ENCODE peak calls at places on chromosomes 13 and 19, in six cellular contexts. L is cardiac muscle cell; J is germinal center; F is fibroblast of lung; C is activated gamma-delta T cell treated with anti-CD3 and anti-CD28 coated beads, Interleukin-2, amount 50 U/mL, for 16 hours; Y is activated T-helper 1 cell treated with Interleukin-2 at 50 U/mL for 16 hours. S is an unnamed sample.

GRCh38 chr19:47598407-47599349 is 10.3 kb upstream of the BICRA start:
- DNase-seq in L (peak; percentile 97), J (no peak), F (peak; percentile 96), C (no peak), Y (no peak), S (peak; percentile 70)

GRCh38 chr13:51894239-51894638 is 32.5 kb downstream of the CCDC70 start:
- DNase-seq in L (no peak), J (no peak), F (no peak), C (no peak), Y (no peak), S (no peak)

GRCh38 chr13:69292789-69293425 is 814.7 kb upstream of the ATXN8OS start:
- DNase-seq in L (no peak), J (no peak), F (no peak), C (no peak), Y (no peak), S (no peak)

GRCh38 chr19:18391509-18392075 is 5.6 kb downstream of the GDF15 start:
- DNase-seq in L (no peak), J (no peak), F (no peak), C (no peak), Y (no peak), S (no peak)

GRCh38 chr19:5020368-5020767 is 51.5 kb downstream of the KDM4B start:
- DNase-seq in L (no peak), J (no peak), F (no peak), C (no peak), Y (no peak), S (no peak)

GRCh38 chr13:25214371-25215252 is 42.5 kb upstream of the AMER2 start:
- DNase-seq in L (peak; percentile 40), J (no peak), F (peak; percentile 19), C (no peak), Y (no peak), S (no peak)

GRCh38 chr13:75345191-75345590 is 136.8 kb downstream of the TBC1D4 start:
- DNase-seq in L (peak; percentile 18), J (no peak), F (no peak), C (no peak), Y (no peak), S (no peak)

GRCh38 chr19:644789-645188 is 5.1 kb downstream of the FGF22 start:
- DNase-seq in L (no peak), J (no peak), F (no peak), C (no peak), Y (no peak), S (no peak)

GRCh38 chr13:27293051-27293691 is 22.5 kb downstream of the RASL11A start:
- DNase-seq in L (no peak), J (peak; percentile 68), F (no peak), C (no peak), Y (no peak), S (no peak)

GRCh38 chr19:49489601-49490167 is 2.3 kb downstream of the RPL13A start:
- DNase-seq in L (no peak), J (no peak), F (no peak), C (no peak), Y (no peak), S (no peak)

GRCh38 chr13:39415003-39415402 is 188.0 kb downstream of the LHFPL6 start:
- DNase-seq in L (peak; percentile 96), J (no peak), F (peak; percentile 72), C (no peak), Y (no peak), S (no peak)

GRCh38 chr19:1449467-1450442 is at the start of gene APC2:
- DNase-seq in L (no peak), J (peak; percentile 80), F (peak; percentile 26), C (no peak), Y (no peak), S (peak; percentile 89)

GRCh38 chr13:42211704-42212103 is 60.2 kb upstream of the AKAP11 start:
- DNase-seq in L (no peak), J (no peak), F (peak; percentile 12), C (no peak), Y (no peak), S (no peak)

GRCh38 chr13:72891423-72891822 is 109.5 kb downstream of the PIBF1 start:
- DNase-seq in L (no peak), J (no peak), F (no peak), C (no peak), Y (no peak), S (no peak)

GRCh38 chr19:17504456-17504855 is 7.0 kb upstream of the PGLS start:
- DNase-seq in L (no peak), J (no peak), F (no peak), C (no peak), Y (no peak), S (no peak)

GRCh38 chr19:30648321-30648720 is 276.1 kb downstream of the ZNF536 start:
- DNase-seq in L (no peak), J (no peak), F (no peak), C (no peak), Y (no peak), S (no peak)

GRCh38 chr13:108645376-108645775 is 16.0 kb downstream of the MYO16 start:
- DNase-seq in L (no peak), J (no peak), F (no peak), C (no peak), Y (no peak), S (no peak)

GRCh38 chr19:16771618-16772017 is 52.0 kb downstream of the NWD1 start:
- DNase-seq in L (peak; percentile 87), J (peak; percentile 78), F (peak; percentile 85), C (peak; percentile 60), Y (peak; percentile 40), S (peak; percentile 81)

GRCh38 chr19:39582442-39582841 is 19.9 kb upstream of the LGALS13 start:
- DNase-seq in L (no peak), J (no peak), F (no peak), C (no peak), Y (no peak), S (no peak)

GRCh38 chr19:4583961-4584669 is 24.6 kb upstream of the SEMA6B start:
- DNase-seq in L (peak; percentile 57), J (peak; percentile 53), F (no peak), C (no peak), Y (no peak), S (no peak)

GRCh38 chr19:39126593-39127187 is 1.1 kb downstream of the PAK4 start:
- DNase-seq in L (peak; percentile 44), J (no peak), F (peak; percentile 37), C (no peak), Y (no peak), S (no peak)

GRCh38 chr13:30751183-30751933 is 16.0 kb downstream of the ALOX5AP start:
- DNase-seq in L (no peak), J (no peak), F (no peak), C (no peak), Y (no peak), S (no peak)

GRCh38 chr19:42066075-42066754 is 3.8 kb downstream of the GRIK5 start:
- DNase-seq in L (peak; percentile 24), J (no peak), F (peak; percentile 12), C (no peak), Y (no peak), S (peak; percentile 72)

GRCh38 chr19:56103027-56103614 is 18.0 kb downstream of the ZNF787 start:
- DNase-seq in L (no peak), J (no peak), F (no peak), C (no peak), Y (no peak), S (no peak)

GRCh38 chr13:113296842-113297369 is at the start of gene LAMP1:
- DNase-seq in L (peak; percentile 99), J (peak; percentile 97), F (peak; percentile 98), C (peak; percentile 98), Y (peak; percentile 99), S (peak; percentile 92)

GRCh38 chr13:50521191-50521590 is 322.3 kb downstream of the DLEU7 start:
- DNase-seq in L (no peak), J (no peak), F (no peak), C (no peak), Y (no peak), S (no peak)

GRCh38 chr19:1651061-1651547 is 1.3 kb downstream of the TCF3 start:
- DNase-seq in L (peak; percentile 38), J (peak; percentile 67), F (peak; percentile 42), C (peak; percentile 62), Y (peak; percentile 22), S (no peak)

GRCh38 chr13:43331676-43332075 is 308.3 kb downstream of the DNAJC15 start:
- DNase-seq in L (peak; percentile 57), J (no peak), F (peak; percentile 6), C (no peak), Y (no peak), S (peak; percentile 19)

S was measured in cerebellar cortex.